ENCODE peak calls at places on chromosomes 13 and 19, in five cellular contexts. D is neural progenitor cell, Q is pancreas, W is psoas muscle, M is cardiac muscle cell. Z is an unnamed sample.

GRCh38 chr13:80374453-80374852 is 33.5 kb upstream of the SPRY2 start:
- DNase-seq in D (no peak), Q (no peak), W (peak; percentile 90), M (peak; percentile 32), Z (peak; percentile 68)

GRCh38 chr19:33906578-33907335 is 110.1 kb downstream of the KCTD15 start:
- DNase-seq in D (peak; percentile 58), Q (peak; percentile 38), W (no peak), M (peak; percentile 50), Z (peak; percentile 15)

GRCh38 chr13:99687728-99688397 is 186.6 kb downstream of the TM9SF2 start:
- DNase-seq in D (peak; percentile 65), Q (no peak), W (no peak), M (no peak), Z (no peak)

GRCh38 chr13:105735269-105735668 is 800.2 kb downstream of the EFNB2 start:
- DNase-seq in D (no peak), Q (no peak), W (no peak), M (no peak), Z (no peak)

GRCh38 chr13:48235100-48235813 is 2.3 kb downstream of the ITM2B start:
- DNase-seq in D (peak; percentile 42), Q (peak; percentile 50), W (no peak), M (peak; percentile 44), Z (no peak)

GRCh38 chr19:33280351-33280921 is 21.9 kb downstream of the CEBPA start:
- DNase-seq in D (no peak), Q (no peak), W (no peak), M (no peak), Z (no peak)

GRCh38 chr13:98201178-98201577 is 24.1 kb upstream of the RNF113B start:
- DNase-seq in D (no peak), Q (no peak), W (no peak), M (no peak), Z (no peak)

GRCh38 chr19:38263696-38264485 is 482 bp upstream of the SPINT2 start:
- DNase-seq in D (no peak), Q (peak; percentile 95), W (peak; percentile 51), M (peak; percentile 69), Z (no peak)

GRCh38 chr13:88744289-88744688 is 1073.1 kb downstream of the SLITRK5 start:
- DNase-seq in D (no peak), Q (no peak), W (no peak), M (no peak), Z (no peak)

GRCh38 chr13:83350569-83350968 is 531.7 kb downstream of the SLITRK1 start:
- DNase-seq in D (no peak), Q (no peak), W (no peak), M (peak; percentile 4), Z (no peak)

GRCh38 chr13:44362394-44363040 is 11.1 kb upstream of the SERP2 start:
- DNase-seq in D (no peak), Q (no peak), W (no peak), M (peak; percentile 30), Z (no peak)

GRCh38 chr19:6720369-6721112 is at the start of gene C3:
- DNase-seq in D (no peak), Q (peak; percentile 86), W (peak; percentile 82), M (peak; percentile 96), Z (peak; percentile 80)

GRCh38 chr13:92187378-92187989 is 789.1 kb downstream of the GPC5 start:
- DNase-seq in D (peak; percentile 52), Q (no peak), W (no peak), M (peak; percentile 79), Z (no peak)

GRCh38 chr19:50716178-50717025 is 3.2 kb downstream of the SHANK1 start:
- DNase-seq in D (no peak), Q (no peak), W (no peak), M (no peak), Z (no peak)

GRCh38 chr13:41053384-41053826 is 7.9 kb upstream of the WBP4 start:
- DNase-seq in D (no peak), Q (no peak), W (no peak), M (peak; percentile 59), Z (peak; percentile 40)

GRCh38 chr19:1833540-1833939 is 14.7 kb downstream of the REXO1 start:
- DNase-seq in D (no peak), Q (no peak), W (no peak), M (no peak), Z (no peak)

GRCh38 chr13:41985788-41986508 is 25.0 kb upstream of the VWA8 start:
- DNase-seq in D (no peak), Q (no peak), W (no peak), M (no peak), Z (no peak)

GRCh38 chr13:46100191-46100877 is 4.5 kb downstream of the CPB2 start:
- DNase-seq in D (no peak), Q (no peak), W (no peak), M (no peak), Z (no peak)
- H3K4me3 ChIP-seq in D (no peak overlapping the region), Q (no peak overlapping the region), W (no peak overlapping the region), M (no peak overlapping the region), Z (no peak overlapping the region)

DNA sequence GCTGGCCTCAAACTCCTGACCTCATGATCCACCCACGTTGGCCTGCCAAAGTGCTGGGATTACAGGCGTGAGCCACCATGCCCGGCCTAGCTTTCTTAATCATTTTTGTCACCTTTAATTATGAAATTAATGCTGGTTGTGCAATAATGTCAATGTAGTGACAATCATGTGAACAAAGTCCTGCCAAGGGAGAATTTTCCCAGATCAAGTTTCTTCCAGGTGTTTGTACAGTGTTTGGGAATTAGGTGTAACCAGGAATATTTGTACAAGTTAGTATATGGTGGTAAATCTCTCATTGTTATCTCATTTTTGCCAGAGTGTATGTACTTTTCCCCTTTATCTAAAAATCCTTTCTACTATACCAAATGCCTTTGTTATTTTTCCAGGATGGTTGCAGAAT is 171.1 kb downstream of the UGGT2 start:
- DNase-seq in D (no peak), Q (no peak), W (no peak), M (no peak), Z (no peak)
- H3K27me3 ChIP-seq in D (no peaks in the 10 kb centered on the region), Q (no peaks in the 10 kb centered on the region), W (no peaks in the 10 kb centered on the region), M (no peaks in the 10 kb centered on the region), Z (no peaks in the 10 kb centered on the region)

GRCh38 chr19:28701491-28701890 is 511.5 kb downstream of the UQCRFS1 start:
- DNase-seq in D (no peak), Q (no peak), W (no peak), M (no peak), Z (no peak)
- H3K27ac ChIP-seq in D (no peak overlapping the region), Q (no peak overlapping the region), W (no peak overlapping the region), M (no peak overlapping the region), Z (no peak overlapping the region)

GRCh38 chr19:35987571-35987896 is 7.5 kb upstream of the SDHAF1 start:
- DNase-seq in D (no peak), Q (no peak), W (no peak), M (no peak), Z (no peak)
- H3K4me3 ChIP-seq in D (peak overlapping the region; percentile 54), Q (peak overlapping the region; percentile 16), W (peak overlapping the region; percentile 38), M (peak overlapping the region; percentile 24), Z (peak overlapping the region; percentile 27)

DNA sequence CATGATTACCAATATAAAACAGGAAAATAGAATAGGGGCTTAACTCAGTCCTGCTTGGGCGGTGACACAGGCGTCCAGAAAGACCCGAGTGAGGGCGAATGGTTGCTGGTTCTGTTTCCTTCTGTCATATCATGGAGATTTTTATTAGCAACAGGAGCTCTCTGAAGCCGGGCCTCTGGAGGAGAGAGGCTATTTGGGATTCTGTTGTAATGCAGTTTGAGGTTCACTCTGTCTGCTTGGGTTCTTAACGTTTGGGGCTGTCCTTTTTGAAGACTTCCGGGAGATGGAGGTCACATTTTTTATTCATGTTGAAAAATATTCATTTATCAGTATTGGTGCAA is 115.7 kb upstream of the ZNF536 start:
- DNase-seq in D (no peak), Q (no peak), W (no peak), M (no peak), Z (no peak)
- H3K27me3 ChIP-seq in D (peaks cover 10% of the 10 kb centered on the region), Q (no peaks in the 10 kb centered on the region), W (peaks cover 4% of the 10 kb centered on the region), M (no peaks in the 10 kb centered on the region), Z (peaks cover 54% of the 10 kb centered on the region)

DNA sequence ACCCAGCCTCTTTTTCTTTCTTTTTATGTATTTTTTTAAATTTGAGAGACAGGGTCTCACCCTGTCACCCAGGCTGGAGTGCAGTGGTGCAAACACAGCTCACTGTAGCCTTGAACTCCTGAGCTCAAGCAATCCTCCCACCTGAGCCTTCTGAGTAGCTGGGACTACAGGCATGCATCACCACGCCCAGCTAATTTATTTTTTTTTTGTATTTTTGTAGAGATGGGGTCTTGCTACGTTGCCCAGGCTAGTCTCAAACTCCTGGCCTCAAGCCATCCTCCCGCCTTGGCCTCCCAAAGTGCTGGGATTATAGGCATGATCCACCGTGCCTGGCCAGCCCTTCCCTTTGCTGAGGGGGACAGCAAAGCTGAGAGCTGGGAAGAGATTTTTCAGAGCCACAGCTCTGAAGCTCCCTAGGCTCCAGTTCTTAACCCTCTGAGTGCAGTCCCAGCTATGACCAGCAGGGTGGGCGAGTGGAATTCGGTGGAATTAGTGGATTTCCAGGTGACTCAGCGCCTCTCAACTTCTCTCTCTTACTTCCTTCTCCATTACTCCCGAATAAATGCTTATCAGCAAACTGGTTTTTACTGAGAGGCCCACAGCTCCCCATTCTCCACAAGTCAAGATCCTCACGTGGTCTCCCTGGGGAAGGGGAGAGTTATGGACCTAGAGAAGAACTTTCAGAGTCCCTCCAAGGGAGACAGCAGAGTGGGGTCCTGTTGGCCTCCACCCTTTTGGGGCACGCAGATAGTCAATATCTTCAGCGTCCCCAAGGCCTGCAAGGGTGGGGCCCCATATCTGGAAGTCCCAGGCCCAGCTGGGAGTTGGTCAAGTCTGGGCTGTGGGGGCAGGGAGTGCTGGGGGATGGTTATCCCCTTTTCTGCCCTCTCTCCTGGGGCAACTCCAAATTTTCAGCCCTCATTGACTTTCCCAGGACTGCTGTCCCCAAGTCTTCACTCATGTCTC is 1.2 kb downstream of the BLVRB start:
- DNase-seq in D (peak; percentile 81), Q (peak; percentile 83), W (peak; percentile 85), M (peak; percentile 94), Z (peak; percentile 85)
- H3K27ac ChIP-seq in D (no peak overlapping the region), Q (peak overlapping the region; percentile 88), W (peak overlapping the region; percentile 94), M (no peak overlapping the region), Z (peak overlapping the region; percentile 83)